ENCODE peak calls at places on chromosome 19, in five cellular contexts. H, T, X, N and V are unnamed samples.

GRCh38 chr19:14301150-14301549 is 80.1 kb upstream of the ADGRE5 start:
- DNase-seq in N (no peak), H (no peak), T (no peak), X (no peak), V (no peak)

GRCh38 chr19:47390533-47391488 is 28.5 kb downstream of the MEIS3 start:
- DNase-seq in X (no peak), H (no peak), T (no peak), N (no peak), V (no peak)

GRCh38 chr19:8085606-8086464 is 33.3 kb downstream of the CCL25 start:
- DNase-seq in T (no peak), X (no peak), N (no peak), H (no peak), V (no peak)

GRCh38 chr19:46218160-46218559 is 11.4 kb upstream of the IGFL1 start:
- DNase-seq in H (peak; percentile 58), T (peak; percentile 5), N (no peak), X (no peak), V (peak; percentile 31)

GRCh38 chr19:10718205-10719196 is 622 bp downstream of the DNM2 start:
- DNase-seq in X (peak; percentile 42), N (peak; percentile 51), T (peak; percentile 42), H (peak; percentile 30), V (peak; percentile 40)

GRCh38 chr19:38733493-38734175 is 10.6 kb downstream of the CAPN12 start:
- DNase-seq in H (no peak), T (no peak), N (no peak), X (no peak), V (no peak)

GRCh38 chr19:47518139-47518538 is 3.3 kb upstream of the NAPA start:
- DNase-seq in H (no peak), T (peak; percentile 59), X (peak; percentile 35), N (no peak), V (no peak)

GRCh38 chr19:32606289-32606688 is 25.3 kb downstream of the PDCD5 start:
- DNase-seq in X (no peak), N (no peak), H (no peak), T (no peak), V (no peak)

GRCh38 chr19:42313096-42313839 is at the start of gene TMEM145:
- DNase-seq in T (no peak), X (peak; percentile 35), H (peak; percentile 47), N (peak; percentile 52), V (peak; percentile 30)

GRCh38 chr19:37986048-37986750 is 79.2 kb downstream of the SIPA1L3 start:
- DNase-seq in X (no peak), N (no peak), T (no peak), H (no peak), V (no peak)

GRCh38 chr19:9865732-9866627 is 30.9 kb downstream of the PIN1 start:
- DNase-seq in X (peak; percentile 47), N (no peak), H (no peak), T (no peak), V (no peak)

GRCh38 chr19:3690551-3691371 is 9.5 kb downstream of the PIP5K1C start:
- DNase-seq in X (no peak), N (no peak), H (no peak), T (no peak), V (no peak)

GRCh38 chr19:10744222-10744847 is 26.5 kb downstream of the DNM2 start:
- DNase-seq in T (no peak), H (no peak), N (no peak), X (no peak), V (no peak)

GRCh38 chr19:17706750-17707181 is 12.5 kb upstream of the MAP1S start:
- DNase-seq in X (no peak), N (no peak), H (no peak), T (no peak), V (peak; percentile 54)

GRCh38 chr19:1811472-1811894 is 593 bp downstream of the ATP8B3 start:
- DNase-seq in H (peak; percentile 76), X (no peak), N (peak; percentile 56), T (peak; percentile 19), V (peak; percentile 24)

GRCh38 chr19:21158523-21159135 is 16.8 kb downstream of the ZNF431 start:
- DNase-seq in X (no peak), H (no peak), T (no peak), N (no peak), V (peak; percentile 67)

GRCh38 chr19:10639836-10640235 is 14.3 kb upstream of the ILF3 start:
- DNase-seq in N (no peak), T (no peak), X (no peak), H (no peak), V (no peak)

GRCh38 chr19:35498220-35498619 is 8.0 kb upstream of the KRTDAP start:
- DNase-seq in N (no peak), T (no peak), X (no peak), H (no peak), V (no peak)

GRCh38 chr19:43455321-43456113 is 9.9 kb downstream of the LYPD3 start:
- DNase-seq in H (no peak), N (no peak), T (no peak), X (no peak), V (no peak)

GRCh38 chr19:29630661-29631060 is 24.6 kb downstream of the POP4 start:
- DNase-seq in X (no peak), H (no peak), N (no peak), T (no peak), V (no peak)

GRCh38 chr19:42276284-42276683 is 7.2 kb downstream of the CIC start:
- DNase-seq in N (peak; percentile 37), T (no peak), H (no peak), X (no peak), V (no peak)

GRCh38 chr19:2221250-2221831 is 14.8 kb downstream of the PLEKHJ1 start:
- DNase-seq in T (no peak), H (no peak), N (no peak), X (no peak), V (peak; percentile 34)

GRCh38 chr19:3610745-3611717 is 4.4 kb upstream of the TBXA2R start:
- DNase-seq in N (no peak), X (no peak), H (no peak), T (no peak), V (no peak)

GRCh38 chr19:867301-867793 is 7.9 kb downstream of the CFD start:
- DNase-seq in T (no peak), X (no peak), H (no peak), N (no peak), V (no peak)

GRCh38 chr19:5782945-5783919 is 1.3 kb downstream of the PRR22 start:
- DNase-seq in T (no peak), X (no peak), H (no peak), N (no peak), V (no peak)

GRCh38 chr19:18119243-18120105 is 21.9 kb downstream of the MAST3 start:
- DNase-seq in H (no peak), N (no peak), X (peak; percentile 54), T (peak; percentile 37), V (no peak)

GRCh38 chr19:19459707-19460251 is 54.3 kb downstream of the GATAD2A start:
- DNase-seq in X (peak; percentile 53), T (peak; percentile 45), N (peak; percentile 62), H (no peak), V (peak; percentile 84)

GRCh38 chr19:43806848-43807247 is 4.6 kb upstream of the LYPD5 start:
- DNase-seq in T (no peak), X (no peak), H (no peak), N (no peak), V (no peak)

GRCh38 chr19:37855098-37855497 is 51.3 kb downstream of the WDR87 start:
- DNase-seq in X (no peak), H (no peak), N (peak; percentile 54), T (no peak), V (peak; percentile 11)

GRCh38 chr19:4278460-4278901 is 585 bp upstream of the SHD start:
- DNase-seq in H (no peak), N (no peak), X (no peak), T (no peak), V (no peak)

GRCh38 chr19:2648528-2648937 is 54.0 kb downstream of the GNG7 start:
- DNase-seq in X (peak; percentile 59), N (peak; percentile 77), T (peak; percentile 58), H (peak; percentile 69), V (peak; percentile 85)

GRCh38 chr19:50797429-50798115 is 7.4 kb downstream of the ACP4 start:
- DNase-seq in N (no peak), T (no peak), H (no peak), X (no peak), V (no peak)

GRCh38 chr19:2711175-2711936 is 8.9 kb upstream of the GNG7 start:
- DNase-seq in T (no peak), H (peak; percentile 15), N (no peak), X (no peak), V (peak; percentile 61)

GRCh38 chr19:8451885-8452284 is 7.1 kb downstream of the HNRNPM start:
- DNase-seq in X (no peak), N (no peak), H (peak; percentile 87), T (no peak), V (no peak)

GRCh38 chr19:10780368-10780767 is 55.6 kb downstream of the TMED1 start:
- DNase-seq in N (peak; percentile 71), X (no peak), T (no peak), H (no peak), V (peak; percentile 96)

GRCh38 chr19:46388311-46389095 is 24.9 kb downstream of the CCDC8 start:
- DNase-seq in H (no peak), X (no peak), N (no peak), T (no peak), V (no peak)